ENCODE peak calls at places on chromosomes 7 and 10, in eight cellular contexts. P, L, B, S, D, Y, X and Q are unnamed samples.

GRCh38 chr10:62373995-62374861 is at the start of gene ZNF365:
- DNase-seq in P (no peak), L (peak; percentile 8), B (no peak), S (peak; percentile 62), D (no peak), Y (peak; percentile 71), X (peak; percentile 16), Q (peak; percentile 55)

GRCh38 chr7:7122033-7122478 is 60.3 kb upstream of the C1GALT1 start:
- DNase-seq in P (no peak), L (no peak), B (no peak), S (no peak), D (no peak), Y (no peak), X (no peak), Q (no peak)

GRCh38 chr10:63578501-63578900 is 57.3 kb downstream of the REEP3 start:
- DNase-seq in P (no peak), L (no peak), B (no peak), S (no peak), D (no peak), Y (no peak), X (no peak), Q (no peak)

GRCh38 chr7:45921381-45921698 is 268 bp upstream of the IGFBP3 start:
- DNase-seq in P (no peak), L (no peak), B (no peak), S (no peak), D (peak; percentile 22), Y (peak; percentile 68), X (no peak), Q (no peak)

GRCh38 chr10:8360814-8361509 is 306.5 kb downstream of the GATA3 start:
- DNase-seq in P (no peak), L (no peak), B (no peak), S (no peak), D (no peak), Y (no peak), X (no peak), Q (no peak)

GRCh38 chr7:75850222-75850621 is 28.6 kb upstream of the RHBDD2 start:
- DNase-seq in P (no peak), L (no peak), B (no peak), S (no peak), D (no peak), Y (no peak), X (no peak), Q (no peak)

GRCh38 chr7:122919643-122920181 is 33.5 kb upstream of the CADPS2 start:
- DNase-seq in P (no peak), L (no peak), B (no peak), S (no peak), D (no peak), Y (no peak), X (no peak), Q (no peak)

GRCh38 chr7:116554436-116554835 is 29.6 kb downstream of the CAV1 start:
- DNase-seq in P (no peak), L (no peak), B (no peak), S (no peak), D (no peak), Y (no peak), X (no peak), Q (no peak)

GRCh38 chr10:31457858-31458257 is 138.8 kb downstream of the ZEB1 start:
- DNase-seq in P (no peak), L (no peak), B (no peak), S (no peak), D (no peak), Y (no peak), X (no peak), Q (no peak)

GRCh38 chr7:39465055-39465929 is 100.9 kb upstream of the YAE1 start:
- DNase-seq in P (peak; percentile 61), L (peak; percentile 56), B (peak; percentile 30), S (no peak), D (peak; percentile 26), Y (peak; percentile 54), X (peak; percentile 62), Q (no peak)

GRCh38 chr10:79445708-79446450 is 455 bp upstream of the ZCCHC24 start:
- DNase-seq in P (peak; percentile 99), L (peak; percentile 92), B (peak; percentile 97), S (peak; percentile 99), D (peak; percentile 98), Y (peak; percentile 94), X (peak; percentile 97), Q (peak; percentile 99)

GRCh38 chr10:79446451-79447020 is 1.1 kb upstream of the ZCCHC24 start:
- DNase-seq in P (peak; percentile 86), L (no peak), B (peak; percentile 48), S (peak; percentile 88), D (peak; percentile 76), Y (peak; percentile 74), X (peak; percentile 78), Q (peak; percentile 86)

GRCh38 chr10:79443338-79444242 is 1.8 kb downstream of the ZCCHC24 start:
- DNase-seq in P (no peak), L (no peak), B (no peak), S (no peak), D (peak; percentile 8), Y (no peak), X (no peak), Q (peak; percentile 47)

GRCh38 chr10:79444243-79445119 is 943 bp downstream of the ZCCHC24 start:
- DNase-seq in P (peak; percentile 70), L (no peak), B (no peak), S (peak; percentile 91), D (peak; percentile 44), Y (peak; percentile 78), X (peak; percentile 68), Q (peak; percentile 78)

DNA sequence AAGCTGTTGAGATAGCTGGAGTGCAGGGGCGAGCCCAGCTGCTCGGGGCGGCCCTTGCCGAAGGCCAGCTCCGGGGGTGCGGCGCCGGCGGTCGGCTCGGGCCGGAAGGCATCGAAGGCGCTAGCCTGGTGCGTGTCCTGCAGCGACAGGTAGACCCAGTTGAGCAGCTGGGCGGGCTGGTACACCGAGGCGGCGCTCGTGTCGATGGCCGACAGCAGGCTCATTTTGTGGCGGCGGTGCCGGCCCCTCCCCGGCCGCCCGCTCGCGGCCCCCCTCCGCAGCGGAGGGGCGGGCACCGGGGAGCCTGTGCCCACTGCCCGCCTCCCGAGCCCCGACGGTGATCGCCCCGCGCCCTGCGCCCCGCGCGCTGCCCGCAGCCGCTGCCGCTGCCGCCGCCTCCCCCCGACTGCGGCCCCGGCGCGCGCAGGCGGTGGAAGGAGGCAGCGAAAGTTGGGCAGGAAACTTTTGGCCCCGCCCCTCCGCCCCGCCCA is at the start of gene ZCCHC24:
- DNase-seq in P (peak; percentile 61), L (peak; percentile 22), B (peak; percentile 45), S (peak; percentile 86), D (peak; percentile 60), Y (no peak), X (peak; percentile 71), Q (no peak)
- H3K27ac ChIP-seq in P (peak within 1 kb of the TSS; percentile 85), L (peak within 1 kb of the TSS; percentile 50), B (peak within 1 kb of the TSS; percentile 79), S (peak within 1 kb of the TSS; percentile 96), D (peak within 1 kb of the TSS; percentile 54), Y (no peak within 1 kb of the TSS), X (peak within 1 kb of the TSS; percentile 89), Q (peak within 1 kb of the TSS; percentile 79)

GRCh38 chr7:112789453-112789823 is 755 bp downstream of the TMEM168 start:
- DNase-seq in P (no peak), L (no peak), B (no peak), S (no peak), D (no peak), Y (no peak), X (no peak), Q (no peak)

GRCh38 chr7:112788778-112789343 is 1.3 kb downstream of the TMEM168 start:
- DNase-seq in P (no peak), L (no peak), B (no peak), S (no peak), D (no peak), Y (no peak), X (no peak), Q (no peak)

GRCh38 chr7:112791465-112792168 is 1.4 kb upstream of the TMEM168 start:
- DNase-seq in P (no peak), L (no peak), B (no peak), S (no peak), D (no peak), Y (no peak), X (no peak), Q (no peak)

GRCh38 chr7:112790651-112790973 is 419 bp upstream of the TMEM168 start:
- DNase-seq in P (no peak), L (no peak), B (no peak), S (no peak), D (no peak), Y (no peak), X (no peak), Q (no peak)

GRCh38 chr7:112789824-112790650 is at the start of gene TMEM168:
- DNase-seq in P (peak; percentile 78), L (peak; percentile 75), B (peak; percentile 62), S (peak; percentile 93), D (peak; percentile 70), Y (peak; percentile 87), X (peak; percentile 71), Q (peak; percentile 83)
- TF ChIP-seq POLR2A in P (peak; percentile 55), L (peak; percentile 80), B (no peak), S (no peak), D (no peak), Y (peak; percentile 47), X (peak; percentile 78), Q (peak; percentile 68)

DNA sequence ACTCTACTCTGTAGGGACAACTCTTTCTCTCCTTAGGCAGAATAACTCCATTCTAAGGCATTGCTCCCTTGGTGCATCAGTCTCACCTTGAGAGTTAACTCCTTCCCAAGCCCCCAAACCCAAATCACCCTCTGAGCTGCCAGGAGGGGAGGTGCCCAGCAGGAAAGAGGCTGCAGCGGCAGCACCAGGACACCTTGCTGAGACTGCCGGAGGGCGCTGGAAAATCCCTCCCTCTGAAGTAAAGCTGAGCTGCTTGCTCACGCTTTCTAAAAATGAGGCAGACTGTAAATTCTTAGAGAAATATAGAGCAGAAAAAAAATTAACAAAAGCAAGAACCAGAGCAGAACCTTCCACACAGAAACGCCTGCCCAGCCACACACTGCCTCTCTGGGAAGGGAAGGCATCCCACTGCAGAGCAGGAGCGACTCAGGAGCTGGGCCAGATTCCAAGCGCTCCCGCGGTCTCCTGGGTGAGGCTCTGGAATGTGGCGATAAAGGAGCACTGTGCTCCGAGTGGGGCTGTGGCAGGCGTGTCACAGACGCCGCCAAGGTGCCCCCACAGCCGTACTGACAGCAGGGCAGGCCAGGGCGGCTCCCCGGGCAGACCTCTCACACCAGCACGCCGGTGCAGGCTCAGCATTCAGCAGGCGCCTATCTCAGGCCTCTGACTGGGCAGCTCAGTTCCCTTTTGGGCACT is 202.1 kb downstream of the TNS3 start:
- DNase-seq in P (peak; percentile 60), L (peak; percentile 45), B (peak; percentile 36), S (peak; percentile 85), D (peak; percentile 76), Y (no peak), X (peak; percentile 70), Q (no peak)
- H3K27ac ChIP-seq in P (no peak overlapping the region), L (peak overlapping the region; percentile 45), B (peak overlapping the region; percentile 50), S (peak overlapping the region; percentile 86), D (no peak overlapping the region), Y (no peak overlapping the region), X (peak overlapping the region; percentile 81), Q (no peak overlapping the region)

DNA sequence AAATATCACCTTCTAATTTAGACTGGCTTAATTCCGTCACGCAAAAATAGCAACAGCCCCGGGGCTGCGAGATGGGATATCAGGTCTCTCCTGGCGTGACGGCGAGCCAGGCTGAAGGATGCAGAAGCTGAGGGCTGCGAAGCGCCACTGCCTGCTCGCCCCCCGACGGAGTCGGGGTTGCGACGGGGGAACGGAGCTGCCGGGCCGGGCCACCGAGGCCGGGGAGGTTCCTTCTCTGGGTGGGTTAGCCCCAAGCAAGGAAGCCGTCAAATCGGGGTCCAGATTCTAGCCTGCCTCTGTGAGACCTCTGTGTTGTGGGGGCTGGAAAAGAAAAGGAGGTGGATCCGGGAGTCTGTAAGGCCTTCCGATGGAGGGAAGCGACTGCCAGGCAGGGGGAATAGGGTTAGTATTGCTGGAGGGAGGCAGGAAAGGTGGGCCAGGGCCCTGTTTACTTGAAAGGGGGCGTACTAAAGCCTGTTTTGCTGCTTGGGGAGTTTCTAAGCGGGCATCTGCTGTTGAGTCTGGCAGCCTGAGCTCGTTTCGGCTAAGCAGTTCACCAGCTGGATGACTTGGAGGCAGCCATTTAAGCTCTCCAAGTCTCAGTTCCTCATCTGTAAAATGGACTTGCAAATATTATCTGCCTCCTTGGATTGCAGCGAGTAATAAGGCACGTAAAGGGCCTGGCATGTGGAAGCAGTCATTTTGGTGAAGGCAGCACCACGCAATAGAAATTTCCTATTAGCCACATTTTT is 43.8 kb downstream of the LDB3 start:
- DNase-seq in P (peak; percentile 55), L (no peak), B (peak; percentile 32), S (no peak), D (peak; percentile 50), Y (no peak), X (peak; percentile 47), Q (peak; percentile 47)
- TF ChIP-seq POLR2A in P (no peak), L (no peak), B (no peak), S (no peak), D (no peak), Y (no peak), X (no peak), Q (no peak)